ENCODE peak calls at places on chromosomes 7 and 10, in eight cellular contexts. L is effector memory CD4-positive, alpha-beta T cell; Q is naive B cell; O is HFF-Myc; X is CD8-positive, alpha-beta memory T cell; U is HT1080; E is Right ventricle myocardium inferior; S is effector memory CD8-positive, alpha-beta T cell. A is an unnamed sample.

GRCh38 chr7:29084832-29085231 is 61.5 kb downstream of the CPVL start:
- DNase-seq in L (no peak), Q (no peak), O (no peak), X (no peak), U (no peak), E (no peak), S (no peak), A (no peak)

GRCh38 chr10:86357676-86358075 is 8.9 kb downstream of the GRID1 start:
- DNase-seq in L (no peak), Q (no peak), O (no peak), X (no peak), U (no peak), E (no peak), S (no peak), A (no peak)

GRCh38 chr7:85184599-85185354 is 2.1 kb downstream of the SEMA3D start:
- DNase-seq in L (no peak), Q (no peak), O (peak; percentile 44), X (no peak), U (peak; percentile 36), E (peak; percentile 62), S (no peak), A (no peak)

GRCh38 chr10:49116509-49117365 is 1.4 kb upstream of the VSTM4 start:
- DNase-seq in L (no peak), Q (no peak), O (no peak), X (no peak), U (no peak), E (no peak), S (no peak), A (no peak)

GRCh38 chr7:27910341-27910740 is 170.4 kb downstream of the TAX1BP1 start:
- DNase-seq in L (no peak), Q (no peak), O (no peak), X (no peak), U (no peak), E (no peak), S (no peak), A (no peak)

GRCh38 chr7:114048386-114049235 is 129.8 kb upstream of the PPP1R3A start:
- DNase-seq in L (no peak), Q (no peak), O (no peak), X (no peak), U (peak; percentile 62), E (no peak), S (no peak), A (peak; percentile 5)

GRCh38 chr7:47407821-47408674 is 173.9 kb downstream of the TNS3 start:
- DNase-seq in L (no peak), Q (no peak), O (no peak), X (no peak), U (no peak), E (no peak), S (no peak), A (no peak)

GRCh38 chr7:44043902-44044301 is 600 bp upstream of the DBNL start:
- DNase-seq in L (no peak), Q (no peak), O (no peak), X (peak; percentile 26), U (no peak), E (no peak), S (no peak), A (no peak)

GRCh38 chr7:103395071-103395470 is 47.6 kb downstream of the PSMC2 start:
- DNase-seq in L (no peak), Q (no peak), O (no peak), X (no peak), U (no peak), E (no peak), S (no peak), A (no peak)

GRCh38 chr7:1223196-1224092 is 9.2 kb upstream of the UNCX start:
- DNase-seq in L (no peak), Q (no peak), O (no peak), X (no peak), U (no peak), E (no peak), S (no peak), A (no peak)

GRCh38 chr10:68501691-68502090 is 25.6 kb downstream of the SLC25A16 start:
- DNase-seq in L (no peak), Q (no peak), O (no peak), X (no peak), U (no peak), E (no peak), S (no peak), A (no peak)

GRCh38 chr7:7014827-7015610 is 167.3 kb upstream of the C1GALT1 start:
- DNase-seq in L (no peak), Q (no peak), O (no peak), X (no peak), U (no peak), E (no peak), S (no peak), A (no peak)

GRCh38 chr10:73874267-73875138 is at the start of gene CAMK2G:
- DNase-seq in L (peak; percentile 79), Q (peak; percentile 80), O (no peak), X (peak; percentile 91), U (peak; percentile 71), E (peak; percentile 95), S (peak; percentile 70), A (no peak)